ENCODE peak calls at places on chromosomes 3 and 15, in six cellular contexts. W, C, B, X, K and N are unnamed samples. For H3K36me3 and H3K4me1, the result is how much of the 10 kb centered on the place peaks cover.

GRCh38 chr15:68638953-68639500 is 60.2 kb downstream of the CORO2B start:
- DNase-seq in W (no peak), C (no peak), B (peak), X (no peak), K (no peak), N (no peak)

GRCh38 chr3:134663646-134664456 is 13.0 kb upstream of the KY start:
- DNase-seq in W (no peak), C (no peak), B (no peak), X (no peak), K (no peak), N (no peak)

GRCh38 chr3:108296239-108296638 is at the start of gene HHLA2:
- DNase-seq in W (no peak), C (no peak), B (no peak), X (no peak), K (no peak), N (no peak)

GRCh38 chr15:64931381-64931780 is 19.7 kb downstream of the ANKDD1A start:
- DNase-seq in W (no peak), C (no peak), B (no peak), X (no peak), K (peak), N (no peak)

GRCh38 chr3:66836363-66837152 is 161.5 kb upstream of the KBTBD8 start:
- DNase-seq in W (no peak), C (no peak), B (no peak), X (no peak), K (no peak), N (no peak)

GRCh38 chr15:49155834-49156627 is 632 bp upstream of the COPS2 start:
- DNase-seq in W (no peak), C (no peak), B (no peak), X (no peak), K (peak), N (peak)

GRCh38 chr15:61784734-61785133 is 275.5 kb downstream of the VPS13C start:
- DNase-seq in W (no peak), C (no peak), B (no peak), X (no peak), K (no peak), N (no peak)

GRCh38 chr3:30614943-30615342 is 8.5 kb downstream of the TGFBR2 start:
- DNase-seq in W (no peak), C (no peak), B (no peak), X (no peak), K (no peak), N (no peak)

GRCh38 chr15:44501768-44502366 is 35.1 kb upstream of the EIF3J start:
- DNase-seq in W (no peak), C (no peak), B (no peak), X (no peak), K (no peak), N (no peak)

GRCh38 chr3:20230954-20231353 is 44.9 kb upstream of the SGO1 start:
- DNase-seq in W (no peak), C (no peak), B (no peak), X (no peak), K (no peak), N (no peak)

GRCh38 chr3:195071916-195072820 is 198.8 kb downstream of the XXYLT1 start:
- DNase-seq in W (no peak), C (no peak), B (no peak), X (peak), K (no peak), N (no peak)
- H3K36me3 ChIP-seq in W (under half), C (under half), B (under half), X (under half), K (under half), N (under half)

GRCh38 chr3:186825294-186825821 is 17.2 kb upstream of the ADIPOQ start:
- DNase-seq in W (no peak), C (peak), B (no peak), X (no peak), K (no peak), N (peak)

GRCh38 chr3:186826316-186826977 is 16.1 kb upstream of the ADIPOQ start:
- DNase-seq in W (no peak), C (peak), B (no peak), X (no peak), K (no peak), N (no peak)

GRCh38 chr3:186824430-186825139 is 17.9 kb upstream of the ADIPOQ start:
- DNase-seq in W (no peak), C (no peak), B (no peak), X (no peak), K (no peak), N (no peak)

GRCh38 chr3:186821429-186822367 is 15.4 kb upstream of the RFC4 start:
- DNase-seq in W (no peak), C (no peak), B (no peak), X (no peak), K (no peak), N (no peak)

DNA sequence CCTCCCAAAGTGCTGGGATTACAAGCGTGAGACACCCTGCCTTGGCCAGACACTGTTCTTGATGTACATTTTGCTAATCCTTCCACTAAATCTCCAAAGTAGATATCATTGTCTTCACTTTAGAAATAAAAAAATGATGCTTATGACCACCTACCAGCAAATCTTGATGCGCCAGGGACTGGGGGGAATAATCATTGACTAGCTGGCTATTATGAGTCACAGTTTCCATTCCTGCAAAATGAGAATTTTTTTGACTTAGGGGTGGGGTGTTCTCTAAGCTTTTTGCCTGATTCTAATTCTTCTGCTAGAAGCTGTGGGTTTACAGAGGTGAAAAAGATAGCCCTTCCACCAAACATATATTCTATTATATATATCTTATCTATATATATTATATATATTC is 17.1 kb upstream of the RFC4 start:
- DNase-seq in W (no peak), C (no peak), B (no peak), X (no peak), K (no peak), N (no peak)
- H3K4me1 ChIP-seq in W (under half), C (under half), B (under half), X (under half), K (under half), N (under half)

DNA sequence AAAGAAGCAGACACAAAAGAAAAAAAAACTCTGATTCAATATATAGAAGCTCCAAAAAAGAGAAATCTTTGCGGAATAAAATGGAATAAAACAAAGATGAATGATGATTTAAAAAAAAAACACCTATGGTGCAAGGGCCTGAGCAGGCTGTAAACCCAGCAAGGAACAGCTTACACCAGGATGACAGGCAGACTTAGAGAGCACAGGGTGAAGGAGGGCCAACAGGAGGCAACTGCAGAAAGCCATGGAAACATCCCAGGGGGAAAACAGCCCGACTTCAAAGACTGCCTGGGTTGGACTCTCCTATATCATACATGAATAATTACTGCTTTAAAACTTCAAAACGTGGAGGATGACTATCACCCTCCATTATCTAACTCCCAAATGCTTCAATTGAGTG is 456.4 kb downstream of the TBL1XR1 start:
- DNase-seq in W (no peak), C (no peak), B (no peak), X (no peak), K (no peak), N (no peak)
- TF ChIP-seq CTCF in W (no peak), C (no peak), B (no peak), X (no peak), K (no peak), N (no peak)

GRCh38 chr3:128083396-128083795 is 31.2 kb downstream of the SEC61A1 start:
- DNase-seq in W (no peak), C (peak), B (no peak), X (no peak), K (no peak), N (no peak)
- H3K36me3 ChIP-seq in W (under half), C (under half), B (under half), X (under half), K (under half), N (under half)

DNA sequence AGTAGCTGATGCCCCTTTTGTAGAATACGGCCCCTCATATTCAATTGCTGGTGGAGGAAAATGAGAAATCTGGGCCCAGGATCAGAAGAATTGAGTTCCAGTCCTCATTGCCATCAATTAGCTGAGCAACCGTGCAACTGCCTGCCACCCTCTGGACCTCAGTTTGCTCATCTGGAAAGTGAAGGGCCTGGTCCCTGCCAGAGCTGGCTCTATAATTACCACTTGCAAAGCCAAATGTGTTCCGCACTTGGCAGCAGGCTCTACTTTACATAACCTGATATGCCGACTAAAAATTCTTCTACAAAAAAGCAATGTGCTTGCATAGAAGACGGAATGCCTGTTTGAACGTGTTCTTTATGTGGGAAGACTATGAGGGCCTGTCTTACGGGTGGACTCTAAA is 8.6 kb upstream of the ITGB5 start:
- DNase-seq in W (no peak), C (no peak), B (no peak), X (no peak), K (no peak), N (no peak)
- H3K4me1 ChIP-seq in W (under half), C (under half), B (under half), X (under half), K (under half), N (under half)

GRCh38 chr3:43690400-43691119 is at the start of gene ABHD5:
- DNase-seq in W (peak), C (peak), B (peak), X (peak), K (peak), N (peak)
- TF ChIP-seq CTCF in W (no peak), C (no peak), B (no peak), X (peak), K (no peak), N (no peak)